ENCODE peak calls at places on chromosomes 7 and 10, in seven cellular contexts. K is OCI-LY7, O is fibroblast of lung, N is adrenal gland, M is HCT116, B is endothelial cell of umbilical vein, I is left ventricle myocardium inferior. S is an unnamed sample.

GRCh38 chr7:11330208-11330607 is 356.5 kb downstream of the PHF14 start:
- DNase-seq in M (no peak), I (no peak), N (no peak), K (no peak), O (no peak), B (no peak), S (no peak)

GRCh38 chr10:104577171-104577570 is 63.9 kb upstream of the SORCS3 start:
- DNase-seq in B (no peak), N (no peak), I (no peak), O (no peak), M (no peak), K (no peak), S (no peak)

GRCh38 chr7:132760241-132760616 is 184.0 kb upstream of the PLXNA4 start:
- DNase-seq in B (no peak), M (no peak), O (peak; percentile 45), I (no peak), N (no peak), K (no peak), S (no peak)

GRCh38 chr10:16853201-16853600 is 36.0 kb upstream of the RSU1 start:
- DNase-seq in N (no peak), B (peak; percentile 73), O (peak; percentile 79), K (no peak), M (peak; percentile 15), I (no peak), S (no peak)

GRCh38 chr10:98429320-98430072 is 14.5 kb upstream of the PYROXD2 start:
- DNase-seq in K (no peak), O (no peak), B (no peak), I (no peak), N (no peak), M (no peak), S (no peak)

GRCh38 chr7:16652888-16653287 is 6.9 kb downstream of the BZW2 start:
- DNase-seq in B (no peak), O (no peak), M (no peak), I (no peak), K (no peak), N (no peak), S (no peak)

GRCh38 chr10:6473901-6474370 is 106.1 kb downstream of the PRKCQ start:
- DNase-seq in N (no peak), I (no peak), O (peak; percentile 4), M (no peak), B (no peak), K (peak; percentile 75), S (no peak)

GRCh38 chr7:24108906-24109376 is 175.0 kb upstream of the NPY start:
- DNase-seq in M (no peak), O (no peak), B (no peak), I (no peak), N (no peak), K (no peak), S (no peak)

GRCh38 chr10:122413325-122413724 is 38.8 kb downstream of the PLEKHA1 start:
- DNase-seq in M (no peak), O (no peak), K (no peak), B (no peak), N (no peak), I (no peak), S (no peak)

GRCh38 chr10:122404576-122404975 is 30.1 kb downstream of the PLEKHA1 start:
- DNase-seq in I (no peak), O (no peak), M (no peak), B (peak; percentile 75), N (no peak), K (no peak), S (no peak)

GRCh38 chr10:122402548-122403131 is 28.1 kb downstream of the PLEKHA1 start:
- DNase-seq in B (no peak), M (no peak), N (no peak), O (no peak), K (no peak), I (no peak), S (no peak)

DNA sequence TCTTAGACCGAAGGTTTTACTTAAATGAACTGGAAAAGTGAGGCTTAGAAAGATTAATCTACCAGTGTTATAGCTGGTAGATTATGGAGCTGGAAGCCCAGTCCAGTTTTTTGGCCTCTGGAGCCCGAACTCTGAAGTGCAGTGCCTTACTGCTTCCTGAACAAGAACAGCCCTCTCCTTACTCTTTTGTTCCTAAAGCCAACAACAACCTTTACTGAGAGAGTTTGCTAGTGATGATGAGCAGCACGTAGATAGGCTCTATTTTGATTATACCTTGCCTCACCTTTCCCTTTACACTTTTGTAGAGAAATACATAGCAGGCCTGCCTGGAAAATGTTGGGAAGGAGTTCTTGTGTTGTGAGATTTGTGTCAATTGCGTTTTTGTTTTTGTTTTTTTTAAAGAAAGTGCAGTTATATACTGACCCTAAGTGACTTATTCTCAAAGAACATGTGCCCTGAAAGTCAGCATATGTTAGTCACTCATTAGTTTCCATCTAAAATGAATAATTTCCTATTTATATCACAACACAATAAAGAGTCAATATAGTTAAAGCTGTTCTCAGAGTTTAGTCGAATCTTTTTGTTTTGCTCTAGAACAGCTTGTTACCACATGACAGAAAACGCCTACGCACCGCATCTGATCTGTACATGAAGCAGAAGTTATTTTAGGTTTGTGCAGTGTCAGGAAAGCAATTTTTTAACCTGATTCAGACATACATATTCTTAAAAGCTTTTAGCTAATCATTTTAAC is 33.0 kb downstream of the PLEKHA1 start:
- DNase-seq in N (peak; percentile 23), K (no peak), O (no peak), M (no peak), B (peak; percentile 23), I (no peak), S (no peak)
- H3K27ac ChIP-seq in N (no peak overlapping the region), K (no peak overlapping the region), O (no peak overlapping the region), M (no peak overlapping the region), B (no peak overlapping the region), I (peak overlapping the region; percentile 36), S (no peak overlapping the region)

DNA sequence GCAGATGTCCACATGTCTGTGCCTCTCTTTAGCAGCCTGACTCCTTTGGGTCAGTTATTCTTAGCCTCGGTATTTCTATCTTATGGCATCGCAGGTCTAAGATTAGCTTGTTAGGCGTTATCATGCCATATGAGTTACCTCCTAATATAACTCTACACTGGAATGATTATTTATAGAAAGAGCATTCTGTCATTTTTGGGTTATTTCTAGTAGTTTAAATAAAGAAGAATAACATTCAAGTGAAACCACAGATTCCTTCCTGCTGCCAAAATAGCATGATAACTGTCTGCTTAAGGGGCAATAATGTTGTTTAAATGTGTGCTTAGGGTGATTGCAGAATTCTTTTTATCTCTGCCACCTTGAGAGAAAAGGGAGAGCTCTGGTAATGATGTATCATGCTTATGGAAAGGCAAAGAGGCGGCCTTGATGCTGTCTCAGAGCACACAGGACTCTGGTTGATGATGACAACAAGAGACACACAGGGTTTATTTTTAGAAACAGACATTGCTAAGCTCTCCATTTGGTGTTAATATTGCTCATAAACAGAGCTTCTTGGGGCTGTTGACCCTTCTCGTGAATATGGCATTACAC is 10.4 kb downstream of the HDAC9 start:
- DNase-seq in O (peak; percentile 25), I (no peak), K (peak; percentile 62), B (no peak), N (no peak), M (no peak), S (no peak)
- TF ChIP-seq CTCF in O (no peak), I (no peak), K (no peak), B (no peak), N (no peak), M (no peak), S (no peak)

GRCh38 chr10:61398730-61399129 is 54.5 kb downstream of the TMEM26 start:
- DNase-seq in B (no peak), O (no peak), M (no peak), I (no peak), N (no peak), K (no peak), S (no peak)

GRCh38 chr10:61399386-61399785 is 53.8 kb downstream of the TMEM26 start:
- DNase-seq in M (no peak), N (no peak), O (peak; percentile 39), I (no peak), K (no peak), B (no peak), S (no peak)

GRCh38 chr10:61400524-61400923 is 52.7 kb downstream of the TMEM26 start:
- DNase-seq in O (no peak), I (no peak), M (no peak), K (no peak), N (no peak), B (no peak), S (no peak)

DNA sequence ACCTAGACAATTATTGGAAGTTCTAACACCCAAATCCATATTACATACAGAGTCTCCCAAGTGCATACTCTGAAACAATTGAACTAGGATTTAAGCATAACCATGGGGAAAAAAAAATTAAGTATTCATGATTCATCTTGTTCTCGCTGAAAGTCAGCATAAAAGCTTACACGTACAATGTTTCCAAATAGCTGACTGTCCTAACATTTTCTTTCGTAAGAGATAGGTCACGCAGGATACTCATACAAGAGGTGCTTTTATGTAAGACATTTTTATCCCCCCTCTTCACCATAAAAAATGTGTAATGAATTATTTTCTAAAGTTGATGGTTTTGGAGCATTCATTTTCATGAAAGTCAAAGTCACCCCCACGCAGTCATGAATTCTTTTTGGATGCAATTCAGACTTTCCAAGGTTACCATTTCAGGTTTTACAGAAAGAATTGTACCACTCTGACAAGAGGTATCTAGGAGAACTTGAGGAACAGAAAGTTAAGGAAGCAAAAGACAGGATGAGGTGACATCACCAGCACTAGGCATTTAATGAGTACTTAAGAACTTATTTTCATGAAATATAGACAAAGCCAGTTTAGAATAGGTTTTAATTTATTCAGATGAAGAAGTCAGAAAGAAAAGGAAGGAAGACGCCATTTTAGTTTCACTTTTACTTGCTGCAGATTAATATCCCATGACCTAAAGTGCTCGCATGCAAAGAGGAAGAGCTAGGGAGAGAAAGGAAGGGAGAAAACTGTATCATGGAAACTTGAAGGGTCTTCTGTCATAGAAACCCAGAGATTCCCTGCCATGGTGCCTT is 55.8 kb downstream of the TMEM26 start:
- DNase-seq in O (peak; percentile 69), N (no peak), B (peak; percentile 49), M (no peak), I (no peak), K (peak; percentile 4), S (no peak)
- H3K4me3 ChIP-seq in O (peak overlapping the region; percentile 19), N (peak overlapping the region; percentile 44), B (peak overlapping the region; percentile 57), M (no peak overlapping the region), I (peak overlapping the region; percentile 49), K (peak overlapping the region; percentile 14), S (peak overlapping the region; percentile 27)

GRCh38 chr7:131602304-131602993 is 46.0 kb upstream of the PODXL start:
- DNase-seq in B (no peak), I (no peak), O (no peak), N (no peak), K (no peak), M (no peak), S (peak; percentile 57)

GRCh38 chr7:131604841-131605279 is 48.4 kb upstream of the PODXL start:
- DNase-seq in K (no peak), O (no peak), B (no peak), M (no peak), N (no peak), I (no peak), S (no peak)

GRCh38 chr7:131605280-131605878 is 49.0 kb upstream of the PODXL start:
- DNase-seq in M (no peak), B (no peak), N (no peak), K (no peak), O (no peak), I (no peak), S (no peak)

GRCh38 chr7:131603932-131604331 is 47.5 kb upstream of the PODXL start:
- DNase-seq in K (no peak), B (no peak), O (no peak), M (no peak), N (no peak), I (no peak), S (no peak)

DNA sequence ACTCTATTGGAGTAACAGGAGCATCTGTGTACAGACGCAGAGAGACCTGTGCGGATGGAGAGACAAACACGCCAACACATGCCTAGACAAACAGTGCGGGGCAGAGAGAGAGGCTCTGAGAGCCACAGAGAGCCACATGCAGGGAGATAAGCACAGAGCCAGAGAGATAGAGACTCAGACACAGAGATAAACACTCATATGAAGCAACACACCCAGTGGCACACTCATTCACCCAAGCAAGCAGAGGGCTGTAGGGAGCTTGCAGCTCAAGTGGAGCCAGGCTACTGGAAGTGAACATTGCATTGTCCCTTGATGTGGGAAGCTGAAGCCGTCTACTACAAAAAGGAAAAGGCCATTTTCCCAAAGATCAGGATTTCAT is 46.6 kb upstream of the PODXL start:
- DNase-seq in O (no peak), B (no peak), N (no peak), M (no peak), I (no peak), K (no peak), S (no peak)
- H3K27ac ChIP-seq in O (no peak overlapping the region), B (no peak overlapping the region), N (no peak overlapping the region), M (no peak overlapping the region), I (peak overlapping the region; percentile 38), K (no peak overlapping the region), S (no peak overlapping the region)

S was measured in testis.